ENCODE peak calls at places on chromosomes 16 and 17, in seven cellular contexts. N is MM.1S, D is uterus, P is sigmoid colon, Q is suprapubic skin, X is IMR-90, T is transverse colon. U is an unnamed sample. For H3K4me1, the result is how much of the 10 kb centered on the place peaks cover.

GRCh38 chr16:53904533-53904932 is 200.6 kb downstream of the FTO start:
- DNase-seq in N (no peak), D (no peak), P (no peak), Q (no peak), X (no peak), T (no peak), U (no peak)

GRCh38 chr17:8710766-8711165 is 33.9 kb downstream of the CCDC42 start:
- DNase-seq in N (no peak), D (no peak), P (no peak), Q (no peak), X (no peak), T (no peak), U (no peak)

GRCh38 chr17:43142153-43142552 is 17.0 kb upstream of the BRCA1 start:
- DNase-seq in N (no peak), D (no peak), P (no peak), Q (no peak), X (no peak), T (no peak), U (no peak)

GRCh38 chr17:35743911-35744328 is 9.1 kb downstream of the GAS2L2 start:
- DNase-seq in N (no peak), D (no peak), P (peak), Q (peak), X (peak), T (no peak), U (no peak)

GRCh38 chr17:40485851-40486512 is 15.4 kb downstream of the TNS4 start:
- DNase-seq in N (no peak), D (peak), P (peak), Q (no peak), X (peak), T (no peak), U (peak)

GRCh38 chr17:68771867-68772515 is 170.8 kb upstream of the FAM20A start:
- DNase-seq in N (peak), D (no peak), P (no peak), Q (no peak), X (peak), T (no peak), U (no peak)

GRCh38 chr17:4706121-4706520 is 2.2 kb upstream of the PELP1 start:
- DNase-seq in N (no peak), D (no peak), P (no peak), Q (no peak), X (peak), T (no peak), U (no peak)

GRCh38 chr17:81292450-81292849 is 2.7 kb downstream of the SLC38A10 start:
- DNase-seq in N (no peak), D (no peak), P (no peak), Q (no peak), X (no peak), T (no peak), U (no peak)

GRCh38 chr16:52463904-52464303 is 83.0 kb downstream of the TOX3 start:
- DNase-seq in N (no peak), D (no peak), P (no peak), Q (no peak), X (no peak), T (no peak), U (no peak)

GRCh38 chr16:54240180-54241125 is 46.1 kb downstream of the IRX3 start:
- DNase-seq in N (no peak), D (no peak), P (no peak), Q (no peak), X (no peak), T (no peak), U (no peak)

GRCh38 chr17:850828-851759 is 68.9 kb downstream of the MRM3 start:
- DNase-seq in N (no peak), D (peak), P (peak), Q (no peak), X (peak), T (no peak), U (no peak)

GRCh38 chr17:78678220-78678554 is 101.0 kb upstream of the DNAH17 start:
- DNase-seq in N (no peak), D (no peak), P (no peak), Q (no peak), X (no peak), T (no peak), U (no peak)

GRCh38 chr16:21283521-21284289 is 5.6 kb upstream of the CRYM start:
- DNase-seq in N (no peak), D (peak), P (peak), Q (no peak), X (peak), T (peak), U (no peak)

GRCh38 chr16:12348733-12349704 is 372.5 kb downstream of the SNX29 start:
- DNase-seq in N (no peak), D (no peak), P (no peak), Q (no peak), X (no peak), T (no peak), U (no peak)

GRCh38 chr17:4502466-4503154 is 3.9 kb downstream of the SPNS2 start:
- DNase-seq in N (no peak), D (no peak), P (no peak), Q (no peak), X (no peak), T (no peak), U (no peak)

GRCh38 chr17:40107266-40107980 is 7.0 kb upstream of the NR1D1 start:
- DNase-seq in N (no peak), D (peak), P (no peak), Q (no peak), X (no peak), T (no peak), U (no peak)

GRCh38 chr17:57016764-57017116 is 38.8 kb downstream of the SCPEP1 start:
- DNase-seq in N (no peak), D (no peak), P (no peak), Q (no peak), X (peak), T (no peak), U (no peak)

GRCh38 chr16:4389051-4389955 is 17.7 kb downstream of the VASN start:
- DNase-seq in N (no peak), D (no peak), P (no peak), Q (peak), X (no peak), T (no peak), U (no peak)

GRCh38 chr16:66858740-66859396 is 14.7 kb downstream of the CA7 start:
- DNase-seq in N (no peak), D (no peak), P (no peak), Q (no peak), X (peak), T (no peak), U (no peak)

GRCh38 chr16:79286646-79287423 is 313.7 kb downstream of the MAF start:
- DNase-seq in N (peak), D (peak), P (peak), Q (peak), X (no peak), T (peak), U (peak)

GRCh38 chr17:50559674-50560184 is 786 bp upstream of the CACNA1G start:
- DNase-seq in N (no peak), D (peak), P (peak), Q (peak), X (peak), T (peak), U (no peak)

GRCh38 chr16:14309906-14310305 is 238.8 kb downstream of the MRTFB start:
- DNase-seq in N (no peak), D (no peak), P (no peak), Q (no peak), X (peak), T (no peak), U (no peak)

GRCh38 chr17:2444382-2444781 is 43.5 kb upstream of the MNT start:
- DNase-seq in N (no peak), D (no peak), P (no peak), Q (no peak), X (peak), T (no peak), U (no peak)

GRCh38 chr17:76577876-76578275 is 7.8 kb downstream of the ST6GALNAC2 start:
- DNase-seq in N (no peak), D (no peak), P (no peak), Q (no peak), X (no peak), T (no peak), U (no peak)

GRCh38 chr16:4597174-4597573 is 17.5 kb downstream of the UBALD1 start:
- DNase-seq in N (no peak), D (no peak), P (no peak), Q (no peak), X (no peak), T (no peak), U (no peak)

GRCh38 chr17:1089915-1090314 is 89.9 kb downstream of the ABR start:
- DNase-seq in N (no peak), D (peak), P (no peak), Q (no peak), X (no peak), T (no peak), U (peak)

GRCh38 chr17:57349533-57350227 is 93.4 kb downstream of the MSI2 start:
- DNase-seq in N (no peak), D (no peak), P (no peak), Q (no peak), X (peak), T (no peak), U (no peak)

GRCh38 chr16:54136276-54136625 is 150.3 kb downstream of the IRX3 start:
- DNase-seq in N (no peak), D (no peak), P (no peak), Q (no peak), X (peak), T (no peak), U (no peak)

GRCh38 chr16:68319185-68319908 is 8.5 kb downstream of the PRMT7 start:
- DNase-seq in N (no peak), D (no peak), P (no peak), Q (no peak), X (peak), T (no peak), U (no peak)

GRCh38 chr17:73625006-73625405 is 19.2 kb downstream of the SDK2 start:
- DNase-seq in N (no peak), D (no peak), P (no peak), Q (no peak), X (no peak), T (no peak), U (no peak)

GRCh38 chr16:28596840-28597691 is at the start of gene SULT1A2:
- DNase-seq in N (no peak), D (no peak), P (no peak), Q (no peak), X (no peak), T (peak), U (no peak)

GRCh38 chr17:34613064-34614019 is 34.0 kb downstream of the TMEM132E start:
- DNase-seq in N (no peak), D (peak), P (no peak), Q (no peak), X (no peak), T (no peak), U (no peak)

GRCh38 chr17:79678091-79678731 is 52.5 kb upstream of the ENPP7 start:
- DNase-seq in N (no peak), D (no peak), P (no peak), Q (no peak), X (no peak), T (no peak), U (no peak)

GRCh38 chr16:10895053-10895946 is 18.3 kb downstream of the CIITA start:
- DNase-seq in N (no peak), D (no peak), P (no peak), Q (no peak), X (peak), T (peak), U (no peak)

GRCh38 chr16:71421911-71422310 is 19.9 kb downstream of the TLE7 start:
- DNase-seq in N (peak), D (no peak), P (peak), Q (no peak), X (no peak), T (peak), U (no peak)

DNA sequence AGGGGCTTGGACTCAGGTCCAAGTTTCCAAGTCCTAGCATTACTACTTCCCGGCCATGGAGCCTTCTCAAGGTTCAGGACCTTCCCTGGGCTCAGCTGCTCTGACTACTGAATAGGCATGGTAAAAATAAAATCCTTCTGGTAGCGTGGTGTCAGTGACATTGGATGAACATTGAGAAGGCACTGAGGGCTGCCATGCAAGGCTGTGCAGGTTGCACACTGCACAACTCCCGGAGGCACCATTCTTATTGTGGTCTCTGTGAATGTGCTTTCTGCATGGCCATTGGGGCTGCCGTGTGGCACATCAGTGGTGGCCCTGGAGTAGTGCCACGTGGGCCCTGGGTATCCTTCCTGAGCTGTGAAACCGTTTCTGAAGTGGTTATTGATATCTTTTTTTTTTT is 250.2 kb upstream of the CIBAR2 start:
- DNase-seq in N (no peak), D (no peak), P (no peak), Q (no peak), X (no peak), T (no peak), U (no peak)
- H3K4me1 ChIP-seq in N (under half), D (under half), P (half or more), Q (half or more), X (under half), T (under half), U (under half)

DNA sequence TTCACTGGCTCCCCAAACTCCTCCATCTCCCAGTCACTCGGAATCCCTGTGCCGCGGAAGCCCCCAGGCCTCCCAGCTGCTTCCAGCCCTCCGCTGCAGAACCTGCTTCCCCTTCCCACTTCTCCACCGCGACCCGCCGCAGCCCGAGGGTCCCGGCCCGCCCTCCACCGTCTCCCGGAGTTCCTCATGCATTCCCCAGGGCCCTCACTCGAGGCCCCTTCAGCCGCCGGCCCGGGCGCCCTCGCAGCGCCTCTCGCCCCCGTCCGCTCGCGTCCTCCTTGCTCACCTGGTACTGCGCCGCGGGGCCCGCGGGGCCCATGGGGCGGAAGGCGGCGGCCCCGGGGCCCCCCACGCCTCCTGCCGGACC is 329 bp downstream of the SMARCD2 start:
- DNase-seq in N (no peak), D (peak), P (peak), Q (peak), X (no peak), T (no peak), U (peak)
- H3K4me1 ChIP-seq in N (under half), D (under half), P (half or more), Q (half or more), X (under half), T (half or more), U (half or more)

GRCh38 chr17:61668486-61668885 is 77.5 kb upstream of the NACA2 start:
- DNase-seq in N (no peak), D (no peak), P (no peak), Q (no peak), X (no peak), T (no peak), U (no peak)

GRCh38 chr17:61670691-61671090 is 79.7 kb upstream of the NACA2 start:
- DNase-seq in N (no peak), D (no peak), P (no peak), Q (no peak), X (no peak), T (no peak), U (no peak)

GRCh38 chr17:61669522-61669921 is 78.5 kb upstream of the NACA2 start:
- DNase-seq in N (no peak), D (no peak), P (no peak), Q (no peak), X (no peak), T (no peak), U (no peak)

GRCh38 chr17:61672140-61672539 is 81.1 kb upstream of the NACA2 start:
- DNase-seq in N (no peak), D (no peak), P (no peak), Q (no peak), X (no peak), T (no peak), U (no peak)
- H3K4me1 ChIP-seq in N (under half), D (under half), P (under half), Q (under half), X (under half), T (under half), U (under half)

GRCh38 chr16:75236736-75237397 is 14.6 kb downstream of the BCAR1 start:
- DNase-seq in N (no peak), D (peak), P (no peak), Q (no peak), X (no peak), T (no peak), U (no peak)
- H3K4me1 ChIP-seq in N (under half), D (under half), P (half or more), Q (under half), X (under half), T (under half), U (under half)

GRCh38 chr16:85107083-85107482 is 5.2 kb downstream of the CIBAR2 start:
- DNase-seq in N (no peak), D (no peak), P (no peak), Q (no peak), X (no peak), T (no peak), U (no peak)

GRCh38 chr16:85104821-85105391 is 7.4 kb downstream of the CIBAR2 start:
- DNase-seq in N (no peak), D (no peak), P (no peak), Q (no peak), X (no peak), T (peak), U (no peak)

GRCh38 chr16:85110105-85110504 is 2.2 kb downstream of the CIBAR2 start:
- DNase-seq in N (no peak), D (no peak), P (no peak), Q (no peak), X (no peak), T (no peak), U (no peak)

GRCh38 chr16:85105475-85105874 is 6.8 kb downstream of the CIBAR2 start:
- DNase-seq in N (no peak), D (no peak), P (no peak), Q (no peak), X (no peak), T (no peak), U (no peak)

GRCh38 chr16:85107532-85107931 is 4.7 kb downstream of the CIBAR2 start:
- DNase-seq in N (no peak), D (no peak), P (no peak), Q (no peak), X (no peak), T (no peak), U (no peak)
- H3K4me1 ChIP-seq in N (under half), D (under half), P (under half), Q (under half), X (under half), T (under half), U (under half)

DNA sequence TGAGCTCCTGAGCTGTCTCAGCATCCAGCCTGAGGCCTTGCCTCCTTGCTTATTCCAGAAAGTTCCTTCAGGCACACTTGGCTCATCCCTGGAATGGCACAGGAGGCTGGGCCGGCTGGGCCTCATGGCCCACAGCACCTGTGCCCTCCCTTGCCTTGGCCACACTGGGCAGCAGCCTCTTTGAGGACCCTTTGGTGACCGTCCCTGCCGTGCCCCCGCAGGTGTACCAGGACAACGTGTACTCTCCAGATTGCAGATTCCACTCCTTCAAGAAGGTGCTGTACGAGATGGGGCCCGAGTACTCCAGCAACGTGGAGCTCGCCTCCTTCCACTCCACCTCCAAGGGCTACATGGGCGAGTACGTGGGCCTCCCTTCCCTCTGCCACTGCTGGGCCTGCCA is 34.2 kb downstream of the GPT2 start:
- DNase-seq in N (no peak), D (no peak), P (no peak), Q (no peak), X (no peak), T (no peak), U (no peak)
- H3K4me1 ChIP-seq in N (under half), D (under half), P (under half), Q (under half), X (under half), T (under half), U (under half)

GRCh38 chr16:57041182-57042156 is 50.9 kb upstream of the CPNE2 start:
- DNase-seq in N (peak), D (no peak), P (no peak), Q (no peak), X (no peak), T (peak), U (no peak)
- H3K4me1 ChIP-seq in N (under half), D (under half), P (under half), Q (under half), X (under half), T (under half), U (under half)

GRCh38 chr17:17742133-17742621 is 60.9 kb downstream of the RAI1 start:
- DNase-seq in N (no peak), D (no peak), P (no peak), Q (no peak), X (no peak), T (no peak), U (no peak)
- H3K4me1 ChIP-seq in N (under half), D (under half), P (half or more), Q (half or more), X (under half), T (half or more), U (under half)

GRCh38 chr16:25299792-25300590 is 42.3 kb upstream of the ZKSCAN2 start:
- DNase-seq in N (no peak), D (no peak), P (no peak), Q (no peak), X (no peak), T (no peak), U (no peak)
- H3K4me1 ChIP-seq in N (under half), D (under half), P (under half), Q (under half), X (under half), T (under half), U (under half)